ENCODE peak calls at places on chromosome 9, in eight cellular contexts. L is GM20000; F is WTC11; I is fibroblast of lung; Q is Right ventricle myocardium superior; B is GM12865; N is stimulated activated CD8-positive, alpha-beta memory T cell treated with anti-CD3 and anti-CD28 coated beads, Interleukin-4, amount 100 ng/mL, for 48 hours; H is GM23248. X is an unnamed sample.

GRCh38 chr9:14189578-14189977 is 124.4 kb downstream of the NFIB start:
- DNase-seq in H (peak; percentile 42), B (no peak), L (no peak), F (no peak), I (peak; percentile 44), Q (no peak), N (no peak), X (no peak)

GRCh38 chr9:16832101-16832500 is 38.4 kb downstream of the BNC2 start:
- DNase-seq in F (no peak), Q (no peak), I (no peak), N (no peak), H (no peak), B (no peak), L (no peak), X (no peak)

GRCh38 chr9:91422832-91423711 is 560 bp downstream of the NFIL3 start:
- DNase-seq in H (peak; percentile 89), Q (peak; percentile 75), N (peak; percentile 65), I (peak; percentile 77), B (peak; percentile 62), L (peak; percentile 80), F (peak; percentile 48), X (no peak)

GRCh38 chr9:98251554-98251953 is 3.9 kb downstream of the TBC1D2 start:
- DNase-seq in I (peak; percentile 84), N (no peak), L (no peak), B (no peak), Q (no peak), H (peak; percentile 92), F (no peak), X (peak; percentile 31)

GRCh38 chr9:133976191-133976861 is 15.8 kb downstream of the VAV2 start:
- DNase-seq in L (no peak), N (no peak), I (no peak), H (no peak), F (peak; percentile 4), B (no peak), Q (no peak), X (no peak)

GRCh38 chr9:76292246-76292645 is 102.0 kb downstream of the RFK start:
- DNase-seq in Q (no peak), F (no peak), I (no peak), N (no peak), H (peak; percentile 37), B (no peak), L (no peak), X (no peak)

GRCh38 chr9:108053555-108054061 is 564.0 kb upstream of the KLF4 start:
- DNase-seq in Q (peak; percentile 83), F (no peak), L (no peak), B (no peak), I (peak; percentile 87), N (no peak), H (peak; percentile 89), X (peak; percentile 50)

GRCh38 chr9:98247826-98248657 is 7.4 kb downstream of the TBC1D2 start:
- DNase-seq in H (peak; percentile 13), B (no peak), Q (no peak), F (no peak), N (no peak), I (no peak), L (no peak), X (peak; percentile 26)

GRCh38 chr9:107487521-107488399 is 1.8 kb downstream of the KLF4 start:
- DNase-seq in L (peak; percentile 52), I (peak; percentile 51), B (peak; percentile 60), F (peak; percentile 75), Q (peak; percentile 79), N (peak; percentile 36), H (peak; percentile 82), X (peak; percentile 37)

GRCh38 chr9:95250462-95251058 is 66.9 kb downstream of the FANCC start:
- DNase-seq in F (no peak), Q (no peak), B (no peak), L (no peak), H (no peak), I (no peak), N (no peak), X (no peak)

GRCh38 chr9:112872019-112872418 is 18.7 kb downstream of the SLC46A2 start:
- DNase-seq in F (no peak), H (no peak), N (no peak), I (no peak), B (no peak), L (no peak), Q (no peak), X (no peak)

X was measured in T1000.